ENCODE peak calls at places on chromosome 13, in six cellular contexts. N is H9, O is mesenchymal stem cell, Z is neuronal stem cell, V is H1, X is trophoblast cell. H is an unnamed sample.

GRCh38 chr13:25468330-25469178 is 96.8 kb downstream of the ATP8A2 start:
- DNase-seq in Z (peak), X (no peak), O (no peak), N (peak), V (peak), H (no peak)

GRCh38 chr13:30340367-30341184 is 33.2 kb upstream of the KATNAL1 start:
- DNase-seq in Z (no peak), V (no peak), X (peak), O (peak), N (no peak), H (peak)

GRCh38 chr13:80037505-80037888 is 303.4 kb downstream of the SPRY2 start:
- DNase-seq in Z (no peak), V (no peak), O (peak), N (no peak), X (no peak), H (peak)

GRCh38 chr13:100024023-100024422 is 42.4 kb downstream of the ZIC2 start:
- DNase-seq in O (no peak), X (no peak), V (no peak), Z (no peak), N (no peak), H (no peak)

GRCh38 chr13:65855276-65855675 is 1374.9 kb downstream of the PCDH9 start:
- DNase-seq in N (no peak), Z (no peak), V (no peak), O (no peak), X (no peak), H (peak)

GRCh38 chr13:105817011-105817410 is 718.5 kb downstream of the EFNB2 start:
- DNase-seq in X (peak), Z (no peak), V (peak), N (peak), O (no peak), H (no peak)

GRCh38 chr13:109255457-109255856 is 530.9 kb downstream of the IRS2 start:
- DNase-seq in X (no peak), N (no peak), O (no peak), Z (no peak), V (no peak), H (no peak)

GRCh38 chr13:112898786-112899617 is 70.0 kb upstream of the MCF2L start:
- DNase-seq in V (no peak), O (no peak), Z (no peak), N (no peak), X (no peak), H (no peak)

GRCh38 chr13:28541966-28542365 is 47.0 kb upstream of the FLT1 start:
- DNase-seq in V (no peak), N (no peak), O (no peak), X (no peak), Z (no peak), H (no peak)

GRCh38 chr13:27379694-27380596 is 44.5 kb upstream of the GTF3A start:
- DNase-seq in V (peak), X (peak), N (peak), O (peak), Z (peak), H (peak)

GRCh38 chr13:49292742-49293498 is 45.2 kb downstream of the CDADC1 start:
- DNase-seq in X (no peak), O (peak), V (no peak), Z (no peak), N (no peak), H (peak)

DNA sequence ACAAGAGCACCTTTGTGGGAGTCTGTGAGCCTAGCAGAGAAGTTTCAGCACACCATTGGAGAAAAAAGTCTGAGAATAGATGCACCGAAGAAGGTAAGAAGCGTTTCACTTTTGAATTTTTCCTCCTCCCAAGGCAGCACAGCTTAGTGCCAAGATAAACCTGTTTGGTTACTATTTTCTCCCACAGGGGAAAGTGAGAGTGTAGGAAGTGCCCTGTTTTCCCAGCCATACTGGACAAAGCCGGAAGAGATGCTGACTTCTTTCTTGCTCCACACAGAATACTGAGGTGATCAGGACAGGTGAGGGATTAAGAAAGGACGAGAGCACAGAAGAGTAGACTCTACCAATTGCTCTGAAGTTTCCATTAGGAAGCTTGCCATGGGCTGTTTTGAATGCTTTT is 1011.0 kb upstream of the MIR17HG start:
- DNase-seq in Z (no peak), X (no peak), V (no peak), O (no peak), N (no peak), H (no peak)
- H2AFZ ChIP-seq in Z (peak), X (no peak), V (peak), O (no peak), N (no peak), H (no peak)

GRCh38 chr13:93017493-93018112 is 209.0 kb upstream of the GPC6 start:
- DNase-seq in O (no peak), X (no peak), V (no peak), N (no peak), Z (no peak), H (no peak)
- H3K4ac ChIP-seq in O (no peak), X (no peak), V (no peak), N (no peak), Z (no peak), H (no peak)

GRCh38 chr13:108115739-108116138 is 99.6 kb downstream of the LIG4 start:
- DNase-seq in N (no peak), Z (no peak), X (no peak), O (no peak), V (no peak), H (no peak)

DNA sequence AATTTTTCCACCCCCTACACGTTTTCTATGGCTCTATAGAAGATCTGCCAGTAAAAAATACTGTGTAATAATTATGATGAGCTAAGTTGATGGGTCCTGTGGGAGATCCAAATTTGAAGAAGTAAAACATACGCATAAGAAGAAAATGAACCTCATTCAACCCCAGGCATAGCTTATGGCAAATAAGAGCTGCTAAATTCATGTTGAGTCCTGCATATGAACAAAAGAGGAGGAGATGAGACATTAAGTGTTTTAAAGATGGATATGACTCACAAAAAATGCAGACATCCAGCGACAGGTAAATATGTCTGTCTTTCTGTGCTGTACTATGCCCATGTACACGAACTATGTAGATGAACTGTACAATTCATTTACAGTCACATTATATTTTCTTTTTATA is 101.9 kb downstream of the LIG4 start:
- DNase-seq in Z (no peak), O (no peak), X (no peak), V (no peak), N (no peak), H (no peak)
- H2AFZ ChIP-seq in Z (no peak), O (no peak), X (no peak), V (no peak), N (no peak), H (no peak)

GRCh38 chr13:59342396-59342795 is 821.3 kb downstream of the DIAPH3 start:
- DNase-seq in X (no peak), N (no peak), O (no peak), Z (no peak), V (no peak), H (no peak)

GRCh38 chr13:59346861-59347470 is 816.8 kb downstream of the DIAPH3 start:
- DNase-seq in X (no peak), N (peak), V (no peak), Z (no peak), O (no peak), H (no peak)

GRCh38 chr13:59343132-59343531 is 820.6 kb downstream of the DIAPH3 start:
- DNase-seq in X (no peak), N (no peak), V (no peak), O (no peak), Z (no peak), H (no peak)

GRCh38 chr13:59343993-59344780 is 819.5 kb downstream of the DIAPH3 start:
- DNase-seq in X (no peak), V (no peak), N (no peak), O (peak), Z (no peak), H (no peak)

GRCh38 chr13:59345316-59345715 is 818.4 kb downstream of the DIAPH3 start:
- DNase-seq in O (peak), X (no peak), N (no peak), V (no peak), Z (no peak), H (no peak)
- H3K4ac ChIP-seq in O (no peak), X (no peak), N (no peak), V (no peak), Z (no peak), H (no peak)

GRCh38 chr13:46894534-46894906 is 2.3 kb downstream of the HTR2A start:
- DNase-seq in N (no peak), V (no peak), X (no peak), Z (no peak), O (peak), H (no peak)
- H2AFZ ChIP-seq in N (peak), V (peak), X (peak), Z (peak), O (peak), H (peak)

GRCh38 chr13:111265701-111266035 is 54.8 kb upstream of the TEX29 start:
- DNase-seq in O (no peak), X (no peak), V (peak), N (no peak), Z (no peak), H (no peak)
- H3K4ac ChIP-seq in O (no peak), X (no peak), V (no peak), N (no peak), Z (no peak), H (no peak)

GRCh38 chr13:110580800-110581199 is 19.3 kb upstream of the RAB20 start:
- DNase-seq in O (peak), Z (no peak), X (no peak), V (no peak), N (no peak), H (peak)
- H2AFZ ChIP-seq in O (no peak), Z (no peak), X (no peak), V (peak), N (no peak), H (no peak)